ENCODE peak calls at places on chromosome 1, in nine cellular contexts. One of them, this sample, is unnamed.

GRCh38 chr1:109959974-109960744 is 24.4 kb upstream of the AHCYL1 start:
- DNase-seq in HFF-Myc: peak; percentile 21
- DNase-seq in type B pancreatic cell: no peak
- DNase-seq in left ventricle myocardium inferior: no peak
- DNase-seq in breast epithelium: no peak
- DNase-seq in endothelial cell of umbilical vein: no peak
- DNase-seq in stomach: no peak
- DNase-seq in transverse colon: no peak
- DNase-seq in fibroblast of pulmonary artery: peak; percentile 74
- DNase-seq in this sample: no peak

GRCh38 chr1:185690527-185690926 is 43.7 kb upstream of the HMCN1 start:
- DNase-seq in breast epithelium: no peak
- DNase-seq in left ventricle myocardium inferior: no peak
- DNase-seq in endothelial cell of umbilical vein: no peak
- DNase-seq in type B pancreatic cell: no peak
- DNase-seq in HFF-Myc: no peak
- DNase-seq in stomach: no peak
- DNase-seq in transverse colon: no peak
- DNase-seq in fibroblast of pulmonary artery: no peak
- DNase-seq in this sample: no peak

GRCh38 chr1:54640361-54640760 is 1.2 kb upstream of the MROH7 start:
- DNase-seq in HFF-Myc: no peak
- DNase-seq in endothelial cell of umbilical vein: no peak
- DNase-seq in breast epithelium: no peak
- DNase-seq in left ventricle myocardium inferior: no peak
- DNase-seq in fibroblast of pulmonary artery: no peak
- DNase-seq in stomach: no peak
- DNase-seq in transverse colon: no peak
- DNase-seq in type B pancreatic cell: no peak
- DNase-seq in this sample: no peak

GRCh38 chr1:110172001-110172400 is 21.7 kb downstream of the SLC6A17 start:
- DNase-seq in fibroblast of pulmonary artery: no peak
- DNase-seq in HFF-Myc: no peak
- DNase-seq in stomach: no peak
- DNase-seq in transverse colon: no peak
- DNase-seq in breast epithelium: no peak
- DNase-seq in type B pancreatic cell: no peak
- DNase-seq in left ventricle myocardium inferior: no peak
- DNase-seq in endothelial cell of umbilical vein: no peak
- DNase-seq in this sample: no peak

GRCh38 chr1:238606896-238607295 is 716.2 kb upstream of the ZP4 start:
- DNase-seq in HFF-Myc: no peak
- DNase-seq in left ventricle myocardium inferior: no peak
- DNase-seq in fibroblast of pulmonary artery: peak; percentile 59
- DNase-seq in endothelial cell of umbilical vein: no peak
- DNase-seq in breast epithelium: no peak
- DNase-seq in stomach: no peak
- DNase-seq in type B pancreatic cell: no peak
- DNase-seq in transverse colon: no peak
- DNase-seq in this sample: no peak

GRCh38 chr1:209770636-209771415 is 13.5 kb downstream of the C1orf74 start:
- DNase-seq in transverse colon: no peak
- DNase-seq in endothelial cell of umbilical vein: no peak
- DNase-seq in left ventricle myocardium inferior: no peak
- DNase-seq in breast epithelium: no peak
- DNase-seq in stomach: no peak
- DNase-seq in type B pancreatic cell: no peak
- DNase-seq in fibroblast of pulmonary artery: no peak
- DNase-seq in HFF-Myc: no peak
- DNase-seq in this sample: no peak

GRCh38 chr1:59150537-59151386 is 146.1 kb upstream of the FGGY start:
- DNase-seq in fibroblast of pulmonary artery: peak; percentile 98
- DNase-seq in HFF-Myc: peak; percentile 98
- DNase-seq in endothelial cell of umbilical vein: peak; percentile 89
- DNase-seq in stomach: peak; percentile 41
- DNase-seq in type B pancreatic cell: no peak
- DNase-seq in transverse colon: peak; percentile 68
- DNase-seq in breast epithelium: peak; percentile 53
- DNase-seq in left ventricle myocardium inferior: peak; percentile 82
- DNase-seq in this sample: no peak

GRCh38 chr1:11858968-11859871 is 475 bp upstream of the NPPB start:
- DNase-seq in stomach: peak; percentile 65
- DNase-seq in type B pancreatic cell: peak; percentile 88
- DNase-seq in breast epithelium: no peak
- DNase-seq in endothelial cell of umbilical vein: peak; percentile 61
- DNase-seq in left ventricle myocardium inferior: peak; percentile 59
- DNase-seq in HFF-Myc: no peak
- DNase-seq in transverse colon: peak; percentile 40
- DNase-seq in fibroblast of pulmonary artery: peak; percentile 74
- DNase-seq in this sample: no peak

GRCh38 chr1:97243973-97244560 is 522.5 kb downstream of the PTBP2 start:
- DNase-seq in breast epithelium: no peak
- DNase-seq in endothelial cell of umbilical vein: peak; percentile 48
- DNase-seq in HFF-Myc: no peak
- DNase-seq in stomach: no peak
- DNase-seq in fibroblast of pulmonary artery: peak; percentile 42
- DNase-seq in transverse colon: no peak
- DNase-seq in left ventricle myocardium inferior: no peak
- DNase-seq in type B pancreatic cell: no peak
- DNase-seq in this sample: no peak

GRCh38 chr1:228697209-228698016 is 37.9 kb upstream of the RHOU start:
- DNase-seq in HFF-Myc: peak; percentile 41
- DNase-seq in left ventricle myocardium inferior: peak; percentile 42
- DNase-seq in breast epithelium: peak; percentile 65
- DNase-seq in type B pancreatic cell: no peak
- DNase-seq in fibroblast of pulmonary artery: peak; percentile 96
- DNase-seq in transverse colon: peak; percentile 32
- DNase-seq in stomach: peak; percentile 78
- DNase-seq in endothelial cell of umbilical vein: no peak
- DNase-seq in this sample: no peak

GRCh38 chr1:165542015-165542631 is 1.7 kb upstream of the LRRC52 start:
- DNase-seq in type B pancreatic cell: no peak
- DNase-seq in endothelial cell of umbilical vein: no peak
- DNase-seq in HFF-Myc: no peak
- DNase-seq in transverse colon: no peak
- DNase-seq in stomach: no peak
- DNase-seq in left ventricle myocardium inferior: no peak
- DNase-seq in fibroblast of pulmonary artery: no peak
- DNase-seq in breast epithelium: no peak
- DNase-seq in this sample: no peak

GRCh38 chr1:78210167-78210566 is 164.4 kb downstream of the GIPC2 start:
- DNase-seq in transverse colon: no peak
- DNase-seq in stomach: no peak
- DNase-seq in HFF-Myc: peak; percentile 15
- DNase-seq in fibroblast of pulmonary artery: peak; percentile 10
- DNase-seq in left ventricle myocardium inferior: no peak
- DNase-seq in type B pancreatic cell: no peak
- DNase-seq in endothelial cell of umbilical vein: no peak
- DNase-seq in breast epithelium: no peak
- DNase-seq in this sample: no peak

GRCh38 chr1:94230920-94231319 is 6.5 kb downstream of the ARHGAP29 start:
- DNase-seq in type B pancreatic cell: no peak
- DNase-seq in breast epithelium: no peak
- DNase-seq in fibroblast of pulmonary artery: no peak
- DNase-seq in endothelial cell of umbilical vein: no peak
- DNase-seq in left ventricle myocardium inferior: no peak
- DNase-seq in HFF-Myc: no peak
- DNase-seq in transverse colon: no peak
- DNase-seq in stomach: no peak
- DNase-seq in this sample: no peak

GRCh38 chr1:83990734-83991133 is 8.2 kb downstream of the TTLL7 start:
- DNase-seq in fibroblast of pulmonary artery: no peak
- DNase-seq in breast epithelium: no peak
- DNase-seq in HFF-Myc: no peak
- DNase-seq in type B pancreatic cell: no peak
- DNase-seq in endothelial cell of umbilical vein: no peak
- DNase-seq in transverse colon: no peak
- DNase-seq in left ventricle myocardium inferior: no peak
- DNase-seq in stomach: no peak
- DNase-seq in this sample: no peak

GRCh38 chr1:223683586-223684487 is 18.3 kb upstream of the CAPN8 start:
- DNase-seq in HFF-Myc: no peak
- DNase-seq in stomach: peak; percentile 69
- DNase-seq in breast epithelium: peak; percentile 63
- DNase-seq in transverse colon: peak; percentile 66
- DNase-seq in fibroblast of pulmonary artery: peak; percentile 65
- DNase-seq in type B pancreatic cell: no peak
- DNase-seq in endothelial cell of umbilical vein: peak; percentile 55
- DNase-seq in left ventricle myocardium inferior: peak; percentile 29
- DNase-seq in this sample: peak; percentile 53

DNA sequence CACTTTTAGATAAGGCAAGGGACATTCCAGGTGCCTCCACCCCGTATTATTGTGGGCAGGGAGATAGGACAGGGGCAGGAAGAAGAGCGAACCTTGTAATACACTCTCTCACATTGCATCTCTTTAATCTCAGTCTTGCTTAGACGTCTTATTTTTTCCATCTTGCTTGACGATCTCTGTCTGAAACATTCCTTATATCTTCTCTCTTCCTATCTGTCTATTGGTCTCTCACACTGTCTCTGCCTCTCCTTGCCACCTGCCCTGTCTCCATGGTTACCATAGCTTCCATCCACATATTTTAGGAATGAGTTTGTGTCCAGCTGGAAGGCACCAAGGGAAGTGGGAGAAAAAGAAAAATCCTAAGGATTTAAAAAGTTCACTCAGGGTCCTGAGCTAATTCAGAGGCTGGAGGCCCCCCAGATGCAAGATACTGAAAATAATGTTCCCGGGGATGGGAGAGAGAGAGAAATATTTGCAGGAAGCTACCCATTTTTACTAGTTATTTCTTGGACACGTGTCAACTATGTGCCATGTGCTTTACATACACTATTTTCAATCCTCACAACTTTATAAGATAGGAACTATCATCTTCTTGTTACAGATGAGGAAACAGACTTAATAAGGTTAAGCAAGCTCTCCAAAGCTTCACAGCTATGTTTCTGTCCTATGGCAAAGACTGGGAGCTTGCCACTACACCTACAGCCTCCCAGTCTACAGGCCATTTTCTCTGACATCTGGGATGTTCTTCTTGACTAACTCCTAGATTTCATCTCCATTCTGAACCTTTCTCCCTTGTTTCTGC is 956 bp downstream of the ANKRD34A start:
- DNase-seq in stomach: no peak
- DNase-seq in endothelial cell of umbilical vein: no peak
- DNase-seq in type B pancreatic cell: no peak
- DNase-seq in transverse colon: no peak
- DNase-seq in HFF-Myc: no peak
- DNase-seq in left ventricle myocardium inferior: no peak
- DNase-seq in breast epithelium: no peak
- DNase-seq in fibroblast of pulmonary artery: peak; percentile 58
- DNase-seq in this sample: no peak
- TF ChIP-seq CTCF in stomach: no peak
- TF ChIP-seq CTCF in endothelial cell of umbilical vein: no peak
- TF ChIP-seq CTCF in type B pancreatic cell: no peak
- TF ChIP-seq CTCF in transverse colon: no peak
- TF ChIP-seq CTCF in HFF-Myc: no peak
- TF ChIP-seq CTCF in left ventricle myocardium inferior: no peak
- TF ChIP-seq CTCF in breast epithelium: no peak
- TF ChIP-seq CTCF in fibroblast of pulmonary artery: no peak
- TF ChIP-seq CTCF in this sample: no peak

GRCh38 chr1:231315887-231316286 is 21.8 kb downstream of the EXOC8 start:
- DNase-seq in fibroblast of pulmonary artery: peak; percentile 39
- DNase-seq in left ventricle myocardium inferior: peak; percentile 24
- DNase-seq in breast epithelium: no peak
- DNase-seq in endothelial cell of umbilical vein: peak; percentile 59
- DNase-seq in type B pancreatic cell: peak; percentile 58
- DNase-seq in HFF-Myc: no peak
- DNase-seq in stomach: peak; percentile 44
- DNase-seq in transverse colon: peak; percentile 17
- DNase-seq in this sample: no peak
- TF ChIP-seq CTCF in fibroblast of pulmonary artery: peak; percentile 61
- TF ChIP-seq CTCF in left ventricle myocardium inferior: peak; percentile 67
- TF ChIP-seq CTCF in breast epithelium: peak; percentile 19
- TF ChIP-seq CTCF in endothelial cell of umbilical vein: peak; percentile 83
- TF ChIP-seq CTCF in type B pancreatic cell: peak; percentile 61
- TF ChIP-seq CTCF in HFF-Myc: peak; percentile 69
- TF ChIP-seq CTCF in stomach: peak; percentile 40
- TF ChIP-seq CTCF in transverse colon: peak; percentile 34
- TF ChIP-seq CTCF in this sample: peak; percentile 53

DNA sequence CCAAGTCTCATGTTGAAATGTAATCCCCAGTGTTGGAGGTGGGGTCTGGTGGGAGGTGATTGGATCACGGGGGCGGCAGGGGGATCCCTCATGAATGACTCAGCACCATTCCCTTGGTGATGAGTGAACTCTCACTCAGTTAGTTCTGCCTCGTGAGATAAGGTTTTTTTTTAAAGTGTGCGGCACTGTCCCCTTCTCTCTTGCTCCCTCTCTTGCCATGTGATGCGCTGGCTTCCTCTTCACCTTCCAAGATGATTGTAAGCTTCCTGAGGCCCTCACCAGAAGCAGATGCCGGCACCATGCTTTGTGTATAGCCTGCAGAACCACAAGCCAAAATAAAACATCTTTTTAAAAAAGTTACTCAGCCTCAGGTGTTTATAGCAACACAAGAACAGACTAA is 19.8 kb upstream of the RAP1A start:
- DNase-seq in fibroblast of pulmonary artery: no peak
- DNase-seq in breast epithelium: no peak
- DNase-seq in stomach: no peak
- DNase-seq in HFF-Myc: no peak
- DNase-seq in left ventricle myocardium inferior: no peak
- DNase-seq in endothelial cell of umbilical vein: no peak
- DNase-seq in transverse colon: no peak
- DNase-seq in type B pancreatic cell: no peak
- DNase-seq in this sample: no peak
- TF ChIP-seq CTCF in fibroblast of pulmonary artery: no peak
- TF ChIP-seq CTCF in breast epithelium: no peak
- TF ChIP-seq CTCF in stomach: no peak
- TF ChIP-seq CTCF in HFF-Myc: no peak
- TF ChIP-seq CTCF in left ventricle myocardium inferior: no peak
- TF ChIP-seq CTCF in endothelial cell of umbilical vein: no peak
- TF ChIP-seq CTCF in transverse colon: no peak
- TF ChIP-seq CTCF in type B pancreatic cell: no peak
- TF ChIP-seq CTCF in this sample: no peak

GRCh38 chr1:112674440-112674985 is at the start of gene MOV10:
- DNase-seq in stomach: peak; percentile 82
- DNase-seq in HFF-Myc: no peak
- DNase-seq in fibroblast of pulmonary artery: peak; percentile 76
- DNase-seq in breast epithelium: peak; percentile 76
- DNase-seq in transverse colon: peak; percentile 73
- DNase-seq in type B pancreatic cell: no peak
- DNase-seq in left ventricle myocardium inferior: peak; percentile 81
- DNase-seq in endothelial cell of umbilical vein: peak; percentile 81
- DNase-seq in this sample: no peak

GRCh38 chr1:112675728-112676381 is 1.4 kb downstream of the MOV10 start:
- DNase-seq in stomach: no peak
- DNase-seq in endothelial cell of umbilical vein: no peak
- DNase-seq in fibroblast of pulmonary artery: no peak
- DNase-seq in HFF-Myc: no peak
- DNase-seq in type B pancreatic cell: no peak
- DNase-seq in left ventricle myocardium inferior: no peak
- DNase-seq in breast epithelium: no peak
- DNase-seq in transverse colon: no peak
- DNase-seq in this sample: no peak

GRCh38 chr1:112676543-112676942 is 2.1 kb downstream of the MOV10 start:
- DNase-seq in left ventricle myocardium inferior: no peak
- DNase-seq in breast epithelium: no peak
- DNase-seq in type B pancreatic cell: no peak
- DNase-seq in endothelial cell of umbilical vein: no peak
- DNase-seq in transverse colon: no peak
- DNase-seq in HFF-Myc: no peak
- DNase-seq in stomach: no peak
- DNase-seq in fibroblast of pulmonary artery: no peak
- DNase-seq in this sample: no peak

GRCh38 chr1:112673589-112674439 is 645 bp upstream of the MOV10 start:
- DNase-seq in breast epithelium: no peak
- DNase-seq in HFF-Myc: no peak
- DNase-seq in stomach: no peak
- DNase-seq in fibroblast of pulmonary artery: peak; percentile 83
- DNase-seq in endothelial cell of umbilical vein: peak; percentile 78
- DNase-seq in transverse colon: no peak
- DNase-seq in left ventricle myocardium inferior: no peak
- DNase-seq in type B pancreatic cell: no peak
- DNase-seq in this sample: no peak

GRCh38 chr1:112674986-112675727 is 698 bp downstream of the MOV10 start:
- DNase-seq in transverse colon: peak; percentile 53
- DNase-seq in type B pancreatic cell: peak; percentile 80
- DNase-seq in left ventricle myocardium inferior: peak; percentile 49
- DNase-seq in HFF-Myc: no peak
- DNase-seq in fibroblast of pulmonary artery: peak; percentile 22
- DNase-seq in stomach: no peak
- DNase-seq in breast epithelium: no peak
- DNase-seq in endothelial cell of umbilical vein: peak; percentile 60
- DNase-seq in this sample: no peak
- TF ChIP-seq CTCF in transverse colon: no peak
- TF ChIP-seq CTCF in type B pancreatic cell: peak; percentile 23
- TF ChIP-seq CTCF in left ventricle myocardium inferior: peak; percentile 34
- TF ChIP-seq CTCF in HFF-Myc: no peak
- TF ChIP-seq CTCF in fibroblast of pulmonary artery: no peak
- TF ChIP-seq CTCF in stomach: no peak
- TF ChIP-seq CTCF in breast epithelium: no peak
- TF ChIP-seq CTCF in endothelial cell of umbilical vein: peak; percentile 10
- TF ChIP-seq CTCF in this sample: no peak

This sample was measured in D721Med.